ENCODE peak calls at places on chromosomes 3 and 15, in ten cellular contexts. B, M, A, N, G, C, V, X, Q and R are unnamed samples.

GRCh38 chr3:118688396-118688884 is 346.2 kb downstream of the IGSF11 start:
- DNase-seq in B (no peak), M (no peak), A (no peak), N (no peak), G (no peak), C (no peak), V (no peak), X (no peak), Q (no peak), R (no peak)

GRCh38 chr3:194140520-194141414 is 4.8 kb downstream of the HES1 start:
- DNase-seq in B (no peak), M (peak), A (peak), N (peak), G (peak), C (peak), V (peak), X (peak), Q (no peak), R (no peak)

GRCh38 chr15:80730931-80731330 is 35.8 kb downstream of the ABHD17C start:
- DNase-seq in B (no peak), M (no peak), A (no peak), N (no peak), G (peak), C (no peak), V (no peak), X (no peak), Q (no peak), R (no peak)

GRCh38 chr15:39579487-39580116 is 1.3 kb upstream of the THBS1 start:
- DNase-seq in B (no peak), M (no peak), A (peak), N (peak), G (peak), C (no peak), V (peak), X (no peak), Q (peak), R (peak)

GRCh38 chr15:101127503-101128076 is 124.3 kb downstream of the CHSY1 start:
- DNase-seq in B (no peak), M (peak), A (peak), N (no peak), G (peak), C (peak), V (no peak), X (no peak), Q (peak), R (peak)

GRCh38 chr15:53962646-53963561 is 15.3 kb upstream of the UNC13C start:
- DNase-seq in B (no peak), M (no peak), A (peak), N (peak), G (no peak), C (no peak), V (peak), X (no peak), Q (no peak), R (peak)

GRCh38 chr15:56249080-56249479 is 5.4 kb upstream of the RFX7 start:
- DNase-seq in B (no peak), M (no peak), A (peak), N (peak), G (peak), C (no peak), V (peak), X (peak), Q (no peak), R (no peak)

GRCh38 chr3:37254316-37254715 is 79.9 kb upstream of the LRRFIP2 start:
- DNase-seq in B (no peak), M (no peak), A (no peak), N (no peak), G (no peak), C (no peak), V (no peak), X (no peak), Q (no peak), R (no peak)

GRCh38 chr15:37586976-37587375 is 347.5 kb upstream of the TMCO5A start:
- DNase-seq in B (no peak), M (no peak), A (no peak), N (no peak), G (peak), C (no peak), V (no peak), X (no peak), Q (no peak), R (no peak)

GRCh38 chr3:58577269-58577821 is at the start of gene FAM107A:
- DNase-seq in B (no peak), M (no peak), A (peak), N (peak), G (peak), C (no peak), V (peak), X (no peak), Q (no peak), R (no peak)

DNA sequence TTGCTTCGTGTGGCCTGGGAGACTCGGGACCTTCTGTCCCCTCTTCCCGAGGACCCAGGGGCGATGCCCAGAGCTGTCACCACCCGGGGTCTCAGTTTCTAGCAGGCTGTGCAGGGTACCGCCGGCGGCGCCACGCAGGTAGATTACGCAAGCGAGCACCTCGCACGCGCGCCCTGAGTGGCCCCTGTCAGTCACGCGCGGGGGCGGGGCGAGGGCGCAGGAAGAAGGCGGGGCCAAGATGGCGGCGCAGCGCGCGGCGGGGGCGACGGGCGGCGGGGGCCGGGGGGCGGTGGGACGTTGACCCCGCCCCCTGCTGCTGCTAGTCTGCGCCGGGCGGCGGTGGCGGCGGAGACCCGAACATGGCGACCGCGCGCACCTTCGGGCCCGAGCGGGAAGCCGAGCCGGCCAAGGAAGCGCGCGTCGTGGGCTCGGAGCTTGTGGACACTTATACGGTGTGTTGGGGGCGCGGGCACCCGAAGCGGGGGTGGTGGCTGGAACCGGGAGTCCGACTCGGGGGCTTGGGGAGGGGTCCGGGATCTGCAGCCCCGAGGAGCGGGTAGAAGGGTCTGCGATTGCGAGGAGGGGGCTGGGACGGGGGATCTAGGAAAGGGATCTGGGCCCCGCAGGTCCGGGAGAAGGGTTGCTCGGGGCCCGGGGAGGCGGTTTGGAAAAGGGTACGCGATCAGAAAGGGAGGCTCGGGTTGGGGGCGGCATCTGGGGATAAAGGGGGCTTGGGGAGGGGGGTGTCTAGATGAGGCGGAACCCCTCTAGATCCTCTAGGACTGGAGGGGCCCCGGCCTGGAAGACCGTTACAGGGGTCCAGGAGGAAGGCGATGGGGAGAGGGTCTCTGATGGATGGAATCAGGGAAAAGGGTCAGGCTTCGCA is at the start of gene NISCH:
- DNase-seq in B (peak), M (peak), A (peak), N (peak), G (peak), C (peak), V (peak), X (peak), Q (no peak), R (peak)
- TF ChIP-seq CTCF in B (no peak), M (no peak), A (no peak), N (no peak), G (no peak), C (no peak), V (no peak), X (no peak), Q (no peak), R (no peak)

GRCh38 chr3:64523324-64523723 is 164.5 kb downstream of the ADAMTS9 start:
- DNase-seq in B (no peak), M (no peak), A (no peak), N (no peak), G (no peak), C (no peak), V (no peak), X (no peak), Q (no peak), R (no peak)

GRCh38 chr3:64518496-64518895 is 169.3 kb downstream of the ADAMTS9 start:
- DNase-seq in B (no peak), M (no peak), A (no peak), N (no peak), G (no peak), C (no peak), V (no peak), X (no peak), Q (no peak), R (no peak)

GRCh38 chr3:64520334-64520733 is 167.5 kb downstream of the ADAMTS9 start:
- DNase-seq in B (no peak), M (no peak), A (no peak), N (no peak), G (no peak), C (no peak), V (no peak), X (no peak), Q (no peak), R (no peak)

GRCh38 chr3:64514889-64515288 is 172.9 kb downstream of the ADAMTS9 start:
- DNase-seq in B (no peak), M (no peak), A (no peak), N (no peak), G (no peak), C (no peak), V (no peak), X (peak), Q (no peak), R (no peak)

DNA sequence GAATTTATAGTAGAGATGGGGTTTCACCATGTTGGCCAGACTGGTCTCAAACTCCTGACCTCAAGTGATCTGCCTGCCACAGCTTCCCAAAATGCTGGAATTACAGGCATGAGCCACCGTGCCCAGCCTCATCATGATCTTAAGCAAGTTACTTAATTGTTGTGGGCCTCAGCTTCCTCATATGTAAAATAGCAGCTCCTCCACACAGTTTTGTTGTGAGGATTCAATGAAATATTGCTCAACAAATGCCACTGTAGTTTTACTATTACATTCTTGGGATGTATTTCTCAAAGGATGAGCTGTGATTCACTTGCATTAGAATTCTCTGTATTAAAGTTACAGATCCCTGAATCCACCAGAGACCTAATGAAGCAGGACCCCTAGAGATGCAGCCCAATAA is 168.8 kb downstream of the ADAMTS9 start:
- DNase-seq in B (no peak), M (no peak), A (no peak), N (no peak), G (peak), C (no peak), V (no peak), X (no peak), Q (peak), R (no peak)
- TF ChIP-seq CTCF in B (no peak), M (no peak), A (no peak), N (no peak), G (no peak), C (no peak), V (no peak), X (no peak), Q (no peak), R (no peak)

GRCh38 chr15:78567541-78567940 is 2.2 kb downstream of the CHRNA5 start:
- DNase-seq in B (no peak), M (no peak), A (no peak), N (no peak), G (no peak), C (no peak), V (no peak), X (no peak), Q (no peak), R (no peak)

GRCh38 chr15:78564743-78565096 is 600 bp upstream of the CHRNA5 start:
- DNase-seq in B (no peak), M (no peak), A (no peak), N (no peak), G (no peak), C (peak), V (no peak), X (no peak), Q (no peak), R (no peak)

GRCh38 chr15:78563092-78563491 is 2.2 kb upstream of the CHRNA5 start:
- DNase-seq in B (no peak), M (no peak), A (no peak), N (no peak), G (no peak), C (no peak), V (no peak), X (no peak), Q (no peak), R (no peak)

GRCh38 chr15:78565097-78565950 is at the start of gene CHRNA5:
- DNase-seq in B (peak), M (peak), A (peak), N (peak), G (peak), C (peak), V (peak), X (peak), Q (peak), R (peak)

GRCh38 chr15:78565951-78566774 is 843 bp downstream of the CHRNA5 start:
- DNase-seq in B (no peak), M (no peak), A (peak), N (peak), G (peak), C (peak), V (peak), X (peak), Q (no peak), R (no peak)
- TF ChIP-seq CTCF in B (no peak), M (peak), A (peak), N (peak), G (peak), C (peak), V (peak), X (no peak), Q (peak), R (no peak)

DNA sequence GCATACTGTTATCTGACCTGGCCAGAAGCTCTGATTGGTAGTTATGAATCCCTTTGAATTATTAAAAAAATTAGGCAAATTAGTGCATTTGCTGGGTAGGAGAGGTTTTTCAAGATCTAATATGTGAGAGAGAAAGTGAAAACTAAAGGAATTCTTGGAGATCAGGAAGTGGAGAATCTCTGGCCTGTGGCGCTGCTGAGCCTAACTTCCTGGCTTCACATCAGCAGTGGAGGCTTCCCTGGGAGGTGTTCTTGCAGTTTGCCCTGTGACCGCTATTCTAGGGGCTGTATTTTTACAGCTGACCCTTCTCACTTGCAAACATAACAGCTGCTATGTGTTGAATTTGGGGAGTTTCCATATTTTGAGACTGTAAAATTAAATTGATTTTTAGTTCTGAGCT is 166.4 kb downstream of the ATG7 start:
- DNase-seq in B (no peak), M (no peak), A (no peak), N (no peak), G (no peak), C (no peak), V (peak), X (no peak), Q (no peak), R (no peak)
- TF ChIP-seq CTCF in B (no peak), M (no peak), A (no peak), N (no peak), G (no peak), C (no peak), V (no peak), X (no peak), Q (peak), R (no peak)

GRCh38 chr15:28901987-28902745 is 16.4 kb downstream of the APBA2 start:
- DNase-seq in B (no peak), M (no peak), A (no peak), N (peak), G (no peak), C (no peak), V (peak), X (peak), Q (no peak), R (no peak)
- TF ChIP-seq CTCF in B (no peak), M (no peak), A (no peak), N (peak), G (no peak), C (peak), V (peak), X (peak), Q (no peak), R (no peak)

DNA sequence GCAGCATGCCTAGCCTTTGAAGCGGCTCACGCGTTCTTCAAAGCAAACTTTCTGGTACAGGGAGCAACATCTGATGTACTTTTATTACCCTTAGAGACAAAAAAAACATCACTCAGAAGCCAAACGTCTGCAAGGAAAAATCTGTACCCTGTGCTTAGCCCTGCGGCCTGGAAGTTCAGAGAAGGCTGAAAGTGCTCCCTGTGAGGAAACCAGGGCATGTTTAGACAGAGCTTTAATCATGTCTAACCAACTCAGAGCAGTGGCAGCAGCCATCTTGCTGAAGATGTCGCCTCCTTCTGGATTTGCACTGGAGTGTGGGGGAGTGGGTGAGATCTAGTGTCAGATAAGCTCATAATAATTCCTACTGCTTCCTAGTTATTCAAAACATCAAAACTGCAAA is 170.4 kb downstream of the P3H2 start:
- DNase-seq in B (no peak), M (no peak), A (no peak), N (no peak), G (no peak), C (no peak), V (no peak), X (no peak), Q (no peak), R (no peak)
- TF ChIP-seq CTCF in B (no peak), M (no peak), A (no peak), N (peak), G (no peak), C (no peak), V (no peak), X (no peak), Q (no peak), R (no peak)

GRCh38 chr15:70505411-70505919 is 257.9 kb downstream of the UACA start:
- DNase-seq in B (no peak), M (no peak), A (no peak), N (no peak), G (peak), C (peak), V (no peak), X (no peak), Q (peak), R (no peak)
- TF ChIP-seq CTCF in B (no peak), M (no peak), A (no peak), N (no peak), G (no peak), C (no peak), V (no peak), X (no peak), Q (no peak), R (no peak)

GRCh38 chr3:128369881-128370642 is 96.6 kb downstream of the DNAJB8 start:
- DNase-seq in B (no peak), M (no peak), A (no peak), N (no peak), G (no peak), C (no peak), V (no peak), X (no peak), Q (no peak), R (no peak)
- TF ChIP-seq CTCF in B (no peak), M (no peak), A (no peak), N (peak), G (no peak), C (no peak), V (peak), X (no peak), Q (no peak), R (no peak)

GRCh38 chr15:43268111-43269105 is 1.7 kb upstream of the TGM5 start:
- DNase-seq in B (no peak), M (no peak), A (no peak), N (peak), G (no peak), C (no peak), V (peak), X (peak), Q (no peak), R (no peak)
- TF ChIP-seq CTCF in B (no peak), M (no peak), A (no peak), N (peak), G (peak), C (peak), V (peak), X (peak), Q (peak), R (no peak)

GRCh38 chr3:129424185-129424841 is 4.1 kb downstream of the EFCAB12 start:
- DNase-seq in B (no peak), M (no peak), A (peak), N (no peak), G (no peak), C (peak), V (peak), X (no peak), Q (no peak), R (no peak)
- TF ChIP-seq CTCF in B (no peak), M (no peak), A (no peak), N (no peak), G (no peak), C (no peak), V (no peak), X (no peak), Q (no peak), R (no peak)